ENCODE peak calls at places on chromosomes 5 and 9, in four cellular contexts. E is PC-3; Y is T-helper 9 cell; Q is stimulated activated naive B cell treated with anti-CD40 and anti-IgM and Interleukin-4, amounts not matched to agents 10 μg/mL and 1 μg/mL and 100 μg/mL, for 72 hours. K is an unnamed sample.

GRCh38 chr9:23741304-23741800 is 84.7 kb downstream of the ELAVL2 start:
- DNase-seq in E (no peak), Y (no peak), Q (no peak), K (no peak)

GRCh38 chr5:139385061-139385889 is 2.2 kb upstream of the SLC23A1 start:
- DNase-seq in E (no peak), Y (no peak), Q (no peak), K (no peak)

GRCh38 chr5:14215901-14216300 is 72.8 kb downstream of the TRIO start:
- DNase-seq in E (no peak), Y (no peak), Q (no peak), K (no peak)

GRCh38 chr9:87322840-87323635 is 174.6 kb upstream of the DAPK1 start:
- DNase-seq in E (no peak), Y (no peak), Q (no peak), K (no peak)

GRCh38 chr9:115855458-115856133 is 298.0 kb upstream of the PAPPA start:
- DNase-seq in E (no peak), Y (no peak), Q (no peak), K (no peak)

GRCh38 chr5:31347558-31347905 is 154.0 kb downstream of the CDH6 start:
- DNase-seq in E (no peak), Y (no peak), Q (no peak), K (no peak)

GRCh38 chr9:6239048-6239461 is 23.4 kb downstream of the IL33 start:
- DNase-seq in E (no peak), Y (no peak), Q (no peak), K (no peak)

GRCh38 chr5:167639213-167639612 is 652.2 kb upstream of the WWC1 start:
- DNase-seq in E (peak; percentile 33), Y (no peak), Q (no peak), K (no peak)

GRCh38 chr9:130938652-130939404 is at the start of gene FIBCD1:
- DNase-seq in E (peak; percentile 40), Y (no peak), Q (peak; percentile 27), K (no peak)

GRCh38 chr5:169299651-169300467 is 1.1 kb downstream of the SLIT3 start:
- DNase-seq in E (no peak), Y (no peak), Q (no peak), K (no peak)

GRCh38 chr5:67619636-67620035 is 423.0 kb upstream of the CD180 start:
- DNase-seq in E (no peak), Y (no peak), Q (no peak), K (no peak)

GRCh38 chr9:13513710-13514444 is 234.4 kb upstream of the MPDZ start:
- DNase-seq in E (peak; percentile 58), Y (no peak), Q (no peak), K (no peak)

GRCh38 chr5:98770911-98771322 is 2.5 kb upstream of the RGMB start:
- DNase-seq in E (no peak), Y (no peak), Q (no peak), K (no peak)

GRCh38 chr9:86337469-86338107 is 16.6 kb downstream of the TUT7 start:
- DNase-seq in E (no peak), Y (no peak), Q (no peak), K (no peak)

GRCh38 chr9:110748251-110748893 is 79.8 kb downstream of the MUSK start:
- DNase-seq in E (no peak), Y (no peak), Q (no peak), K (no peak)

GRCh38 chr9:136187683-136188586 is 17.0 kb downstream of the LHX3 start:
- DNase-seq in E (no peak), Y (no peak), Q (no peak), K (no peak)

GRCh38 chr5:62562867-62563266 is 15.8 kb upstream of the LRRC70 start:
- DNase-seq in E (no peak), Y (no peak), Q (no peak), K (no peak)

GRCh38 chr9:18905883-18906649 is 126.9 kb downstream of the SAXO1 start:
- DNase-seq in E (no peak), Y (no peak), Q (no peak), K (no peak)

GRCh38 chr9:121698627-121699270 is 47.3 kb downstream of the DAB2IP start:
- DNase-seq in E (peak; percentile 12), Y (no peak), Q (no peak), K (no peak)

GRCh38 chr5:119010206-119010605 is 21.9 kb upstream of the DTWD2 start:
- DNase-seq in E (no peak), Y (no peak), Q (no peak), K (no peak)

GRCh38 chr5:15623794-15624193 is 123.8 kb downstream of the FBXL7 start:
- DNase-seq in E (no peak), Y (no peak), Q (no peak), K (no peak)

GRCh38 chr9:136516191-136516654 is 29.6 kb downstream of the NOTCH1 start:
- DNase-seq in E (no peak), Y (no peak), Q (no peak), K (no peak)

GRCh38 chr9:97786341-97786740 is 66.7 kb upstream of the FOXE1 start:
- DNase-seq in E (peak; percentile 70), Y (no peak), Q (no peak), K (no peak)

GRCh38 chr5:59685806-59686205 is 207.7 kb downstream of the PDE4D start:
- DNase-seq in E (no peak), Y (no peak), Q (no peak), K (no peak)

GRCh38 chr9:26508897-26509296 is 383.7 kb downstream of the CAAP1 start:
- DNase-seq in E (no peak), Y (no peak), Q (no peak), K (no peak)

GRCh38 chr5:113452941-113453340 is 18.2 kb upstream of the TSSK1B start:
- DNase-seq in E (no peak), Y (no peak), Q (no peak), K (no peak)

GRCh38 chr5:170634236-170634990 is 130.6 kb downstream of the KCNIP1 start:
- DNase-seq in E (no peak), Y (no peak), Q (no peak), K (no peak)

GRCh38 chr9:129336601-129337286 is 158.7 kb upstream of the IER5L start:
- DNase-seq in E (no peak), Y (no peak), Q (no peak), K (peak; percentile 23)

GRCh38 chr5:142769793-142770649 is at the start of gene ARHGAP26:
- DNase-seq in E (peak; percentile 92), Y (peak; percentile 89), Q (peak; percentile 94), K (peak; percentile 89)

GRCh38 chr9:3873818-3874217 is 348.0 kb upstream of the RFX3 start:
- DNase-seq in E (no peak), Y (no peak), Q (no peak), K (no peak)

GRCh38 chr5:57383093-57383861 is 99.3 kb downstream of the ACTBL2 start:
- DNase-seq in E (peak; percentile 87), Y (no peak), Q (no peak), K (no peak)

GRCh38 chr5:78576376-78576775 is 72.2 kb downstream of the LHFPL2 start:
- DNase-seq in E (no peak), Y (no peak), Q (no peak), K (no peak)

GRCh38 chr5:3671366-3671765 is 75.7 kb downstream of the IRX1 start:
- DNase-seq in E (no peak), Y (no peak), Q (no peak), K (no peak)

GRCh38 chr5:147567917-147568598 is 58.2 kb upstream of the DPYSL3 start:
- DNase-seq in E (peak; percentile 48), Y (no peak), Q (no peak), K (no peak)

GRCh38 chr9:137433916-137434431 is 7.2 kb downstream of the ENTPD8 start:
- DNase-seq in E (no peak), Y (no peak), Q (no peak), K (no peak)

GRCh38 chr5:169213479-169213878 is 87.5 kb downstream of the SLIT3 start:
- DNase-seq in E (no peak), Y (no peak), Q (no peak), K (no peak)

K was measured in effector CD8-positive, alpha-beta T cell.